ENCODE peak calls at places on chromosomes 7 and 10, in four cellular contexts. M, I, V and Q are unnamed samples.

GRCh38 chr10:1074748-1075358 is 18.7 kb downstream of the WDR37 start:
- DNase-seq in I (no peak), M (peak; percentile 31), V (no peak), Q (no peak)

GRCh38 chr10:100828744-100829102 is 83.3 kb downstream of the PAX2 start:
- DNase-seq in V (no peak), I (peak; percentile 35), M (no peak), Q (no peak)

GRCh38 chr7:67019562-67020390 is 23.1 kb downstream of the TYW1 start:
- DNase-seq in M (no peak), I (peak; percentile 21), V (peak; percentile 40), Q (no peak)

GRCh38 chr10:31033166-31033565 is 1.5 kb upstream of the ZNF438 start:
- DNase-seq in I (no peak), V (no peak), M (no peak), Q (no peak)

GRCh38 chr10:12214763-12215218 is 18.8 kb downstream of the CDC123 start:
- DNase-seq in M (peak; percentile 50), I (no peak), V (peak; percentile 69), Q (no peak)

GRCh38 chr10:29140991-29141390 is 147.9 kb upstream of the LYZL1 start:
- DNase-seq in V (peak; percentile 87), I (no peak), M (peak; percentile 73), Q (no peak)

GRCh38 chr7:41312235-41312634 is 390.7 kb downstream of the INHBA start:
- DNase-seq in V (no peak), M (no peak), I (no peak), Q (no peak)

GRCh38 chr7:100789055-100789454 is 38.3 kb downstream of the EPHB4 start:
- DNase-seq in V (no peak), M (no peak), I (no peak), Q (no peak)

GRCh38 chr10:79982486-79982800 is 33.5 kb upstream of the SFTPD start:
- DNase-seq in M (no peak), I (no peak), V (no peak), Q (no peak)

GRCh38 chr7:8261711-8262695 is at the start of gene ICA1:
- DNase-seq in I (peak; percentile 83), M (peak; percentile 45), V (peak; percentile 13), Q (no peak)

GRCh38 chr7:157279679-157279972 is 57.2 kb upstream of the DNAJB6 start:
- DNase-seq in I (no peak), V (no peak), M (no peak), Q (no peak)
- H3K4me3 ChIP-seq in I (no peak overlapping the region), V (peak overlapping the region; percentile 28), M (no peak overlapping the region), Q (peak overlapping the region; percentile 32)

GRCh38 chr10:48282829-48283228 is 8.3 kb upstream of the FRMPD2 start:
- DNase-seq in V (no peak), M (no peak), I (no peak), Q (no peak)
- TF ChIP-seq CTCF in V (no peak), M (no peak), I (no peak), Q (no peak)

DNA sequence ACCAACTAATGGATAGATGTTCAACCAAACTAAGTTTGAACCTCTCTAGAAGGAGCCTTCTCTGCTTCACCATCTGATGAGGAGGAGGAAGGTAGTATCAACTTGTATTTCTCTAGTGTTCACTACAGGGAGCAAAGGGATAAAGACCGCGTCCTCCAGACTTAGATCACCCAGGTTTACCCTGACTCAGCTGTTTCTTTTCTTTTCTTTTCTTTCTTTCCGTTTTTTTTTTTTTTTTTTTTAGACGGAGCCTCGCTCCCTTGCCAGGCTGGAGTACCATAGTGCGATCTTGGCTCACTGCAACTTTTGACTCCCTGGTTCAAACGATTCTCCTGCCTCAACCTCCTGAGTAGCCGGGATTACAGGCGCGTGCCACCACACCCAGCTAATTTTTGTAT is 59.8 kb downstream of the C10orf105 start:
- DNase-seq in I (no peak), V (no peak), M (no peak), Q (no peak)
- H3K4me3 ChIP-seq in I (no peak overlapping the region), V (no peak overlapping the region), M (no peak overlapping the region), Q (no peak overlapping the region)

DNA sequence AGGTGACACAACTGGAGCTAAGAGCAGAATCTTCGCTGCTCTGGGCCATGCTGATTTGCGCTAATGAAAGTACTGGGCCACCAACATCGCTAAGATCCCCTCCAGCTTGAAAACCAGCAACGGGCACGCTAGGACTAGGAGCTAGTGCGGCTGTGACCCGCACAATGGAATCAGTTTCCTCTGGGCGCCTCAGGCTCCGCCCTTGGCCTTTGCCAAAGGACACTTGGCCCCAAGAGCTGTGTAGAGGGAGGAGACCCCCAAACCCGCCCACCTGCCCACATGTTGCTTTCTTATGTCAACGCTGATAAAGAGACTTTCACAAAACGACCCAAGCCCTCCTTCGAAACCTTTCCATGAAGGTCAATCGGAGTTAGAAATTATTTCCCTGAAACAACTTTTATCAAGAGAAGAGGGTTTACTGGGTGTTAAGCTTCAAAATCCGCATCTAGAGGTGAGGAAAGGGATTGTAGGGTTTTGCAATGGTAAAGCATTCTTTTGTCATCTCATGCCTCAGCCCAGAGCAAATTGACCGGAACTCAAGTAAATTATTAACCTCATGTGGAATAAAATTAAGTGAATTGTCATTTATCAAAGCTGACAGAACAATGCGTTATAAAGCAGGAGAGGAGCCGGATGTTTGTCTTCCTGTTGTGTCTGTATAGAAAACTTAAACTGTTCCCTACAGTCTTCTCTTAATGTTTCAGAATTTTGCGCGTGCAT is 9.4 kb downstream of the ABCB5 start:
- DNase-seq in I (no peak), M (peak; percentile 39), V (no peak), Q (no peak)
- TF ChIP-seq CTCF in I (no peak), M (no peak), V (no peak), Q (no peak)